ENCODE peak calls at places on chromosomes 4 and X, in six cellular contexts. K, Y, L, C, R and P are unnamed samples.

GRCh38 chrX:131703646-131704045 is 159.8 kb downstream of the OR13H1 start:
- DNase-seq in K (no peak), Y (no peak), L (no peak), C (no peak), R (no peak), P (no peak)

GRCh38 chrX:40012800-40013682 is 84.7 kb downstream of the BCOR start:
- DNase-seq in K (peak; percentile 56), Y (peak; percentile 87), L (peak; percentile 86), C (no peak), R (peak; percentile 64), P (peak; percentile 56)

GRCh38 chrX:40199704-40200103 is 101.9 kb upstream of the BCOR start:
- DNase-seq in K (no peak), Y (no peak), L (no peak), C (no peak), R (no peak), P (no peak)

GRCh38 chr4:35105486-35105885 is 1138.8 kb downstream of the ARAP2 start:
- DNase-seq in K (peak; percentile 51), Y (no peak), L (no peak), C (no peak), R (no peak), P (peak; percentile 42)

GRCh38 chr4:175656615-175657014 is 155.4 kb downstream of the GPM6A start:
- DNase-seq in K (no peak), Y (no peak), L (no peak), C (no peak), R (no peak), P (no peak)

GRCh38 chr4:173281420-173282333 is 52.5 kb downstream of the HMGB2 start:
- DNase-seq in K (no peak), Y (no peak), L (no peak), C (no peak), R (no peak), P (no peak)

GRCh38 chrX:63922221-63922620 is 137.2 kb upstream of the ARHGEF9 start:
- DNase-seq in K (no peak), Y (no peak), L (no peak), C (peak; percentile 59), R (no peak), P (no peak)

GRCh38 chr4:30718021-30718888 is 1.9 kb upstream of the PCDH7 start:
- DNase-seq in K (peak; percentile 72), Y (peak; percentile 19), L (peak; percentile 77), C (no peak), R (no peak), P (no peak)

GRCh38 chr4:120858776-120859175 is 63.8 kb downstream of the PRDM5 start:
- DNase-seq in K (no peak), Y (no peak), L (no peak), C (no peak), R (no peak), P (no peak)

GRCh38 chr4:72909461-72909860 is 160.1 kb downstream of the COX18 start:
- DNase-seq in K (no peak), Y (no peak), L (no peak), C (no peak), R (no peak), P (no peak)

GRCh38 chrX:9604111-9604907 is 139.5 kb downstream of the TBL1X start:
- DNase-seq in K (peak; percentile 86), Y (no peak), L (peak; percentile 80), C (no peak), R (peak; percentile 42), P (no peak)

GRCh38 chr4:884259-884658 is 47.9 kb downstream of the GAK start:
- DNase-seq in K (no peak), Y (no peak), L (no peak), C (no peak), R (no peak), P (no peak)
- H3K36me3 ChIP-seq in K (peaks cover 36% of the 10 kb centered on the region), Y (peaks cover 47% of the 10 kb centered on the region), L (peaks cover 86% of the 10 kb centered on the region), C (peaks cover 46% of the 10 kb centered on the region), R (peaks cover 72% of the 10 kb centered on the region), P (peaks cover 9% of the 10 kb centered on the region)

DNA sequence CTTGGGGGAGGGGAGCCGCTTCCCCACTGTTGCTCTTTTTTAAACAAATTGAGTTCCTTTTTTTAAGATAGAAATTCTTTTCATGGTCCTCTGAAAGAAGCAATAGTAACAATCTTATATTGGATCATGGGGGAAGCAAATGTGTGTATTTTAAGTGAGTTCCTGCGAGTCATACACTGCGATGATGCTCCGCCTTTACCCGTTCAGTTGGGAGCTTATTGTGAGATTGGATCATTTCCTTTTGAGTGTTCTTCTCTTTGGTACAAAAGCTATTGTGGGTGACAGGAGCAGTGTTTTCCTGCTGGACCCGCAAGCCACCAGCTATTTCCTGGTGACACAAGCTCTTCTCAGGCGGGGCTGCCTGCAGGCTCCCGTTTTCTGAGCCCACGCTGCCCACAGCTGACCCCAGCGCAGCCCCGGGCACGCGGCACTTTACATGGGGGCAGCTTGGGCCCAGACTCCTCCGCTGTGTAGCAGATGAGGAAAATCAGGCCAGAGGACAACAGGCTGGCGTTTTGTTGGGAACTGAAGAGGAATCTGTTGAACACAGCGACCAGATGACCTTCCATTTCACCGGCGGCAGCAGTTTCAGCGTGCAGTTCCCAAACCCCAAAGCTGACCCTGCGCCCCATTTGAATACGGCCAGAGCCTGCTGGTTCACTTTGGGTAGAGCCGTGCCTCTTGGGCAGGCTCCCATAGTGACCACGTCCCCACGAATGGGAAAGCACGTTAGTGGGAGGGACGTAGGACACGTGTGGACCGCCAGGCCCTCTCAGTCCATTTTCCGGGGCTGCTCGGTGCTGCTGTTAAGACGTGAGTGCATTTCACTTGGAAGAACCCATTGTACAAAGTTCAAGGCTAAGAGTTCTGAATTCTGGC is 12.2 kb downstream of the TADA2B start:
- DNase-seq in K (no peak), Y (no peak), L (no peak), C (no peak), R (no peak), P (no peak)
- H3K36me3 ChIP-seq in K (peaks cover 23% of the 10 kb centered on the region), Y (peaks cover 21% of the 10 kb centered on the region), L (peaks cover 58% of the 10 kb centered on the region), C (peaks cover 20% of the 10 kb centered on the region), R (peaks cover 38% of the 10 kb centered on the region), P (peaks cover 40% of the 10 kb centered on the region)

GRCh38 chr4:102823464-102823863 is 3.9 kb downstream of the UBE2D3 start:
- DNase-seq in K (no peak), Y (no peak), L (no peak), C (no peak), R (no peak), P (no peak)
- H3K36me3 ChIP-seq in K (no peaks in the 10 kb centered on the region), Y (no peaks in the 10 kb centered on the region), L (no peaks in the 10 kb centered on the region), C (peaks cover 1% of the 10 kb centered on the region), R (no peaks in the 10 kb centered on the region), P (no peaks in the 10 kb centered on the region)

GRCh38 chr4:168362025-168362401 is 43.5 kb upstream of the DDX60 start:
- DNase-seq in K (no peak), Y (no peak), L (no peak), C (no peak), R (no peak), P (no peak)
- H3K36me3 ChIP-seq in K (peaks cover 6% of the 10 kb centered on the region), Y (peaks cover 8% of the 10 kb centered on the region), L (peaks cover 6% of the 10 kb centered on the region), C (peaks cover 4% of the 10 kb centered on the region), R (no peaks in the 10 kb centered on the region), P (peaks cover 6% of the 10 kb centered on the region)

GRCh38 chr4:143517764-143518163 is 4.3 kb downstream of the SMARCA5 start:
- DNase-seq in K (no peak), Y (no peak), L (no peak), C (no peak), R (no peak), P (no peak)
- H3K36me3 ChIP-seq in K (peaks cover 22% of the 10 kb centered on the region), Y (peaks cover 15% of the 10 kb centered on the region), L (peaks cover 37% of the 10 kb centered on the region), C (peaks cover 1% of the 10 kb centered on the region), R (peaks cover 30% of the 10 kb centered on the region), P (peaks cover 3% of the 10 kb centered on the region)

GRCh38 chrX:134623293-134624045 is 34.8 kb downstream of the PLAC1 start:
- DNase-seq in K (no peak), Y (no peak), L (no peak), C (no peak), R (no peak), P (no peak)

GRCh38 chrX:134624046-134624430 is 34.2 kb downstream of the PLAC1 start:
- DNase-seq in K (no peak), Y (no peak), L (no peak), C (no peak), R (no peak), P (no peak)

GRCh38 chrX:134625315-134625718 is 33.0 kb downstream of the PLAC1 start:
- DNase-seq in K (no peak), Y (no peak), L (peak; percentile 65), C (no peak), R (no peak), P (no peak)

GRCh38 chrX:134628663-134629062 is 29.6 kb downstream of the PLAC1 start:
- DNase-seq in K (no peak), Y (no peak), L (no peak), C (no peak), R (no peak), P (no peak)

DNA sequence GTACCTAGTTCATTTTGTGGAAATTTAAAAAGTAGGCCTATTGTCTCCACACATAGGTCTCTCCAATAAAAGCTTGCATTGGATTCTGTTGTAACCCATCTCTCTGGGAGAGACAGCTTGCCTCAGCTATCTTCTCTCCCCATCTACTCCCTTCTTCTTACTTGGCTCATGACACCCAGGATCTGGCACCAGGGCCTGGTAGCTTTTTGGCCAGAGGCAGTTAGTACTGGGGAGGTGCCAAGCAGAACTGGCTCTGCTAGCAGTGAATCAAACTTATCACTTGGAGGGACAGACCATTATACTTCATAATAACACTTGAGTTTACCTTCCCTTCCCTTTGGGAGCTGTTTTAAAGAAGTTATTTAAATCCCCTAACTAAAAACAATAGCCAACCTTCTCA is 31.8 kb downstream of the PLAC1 start:
- DNase-seq in K (peak; percentile 33), Y (no peak), L (peak; percentile 61), C (no peak), R (no peak), P (no peak)
- H3K36me3 ChIP-seq in K (no peaks in the 10 kb centered on the region), Y (no peaks in the 10 kb centered on the region), L (no peaks in the 10 kb centered on the region), C (no peaks in the 10 kb centered on the region), R (no peaks in the 10 kb centered on the region), P (no peaks in the 10 kb centered on the region)

GRCh38 chr4:94558392-94558920 is 106.7 kb downstream of the PDLIM5 start:
- DNase-seq in K (no peak), Y (no peak), L (no peak), C (no peak), R (no peak), P (no peak)
- H3K36me3 ChIP-seq in K (no peaks in the 10 kb centered on the region), Y (no peaks in the 10 kb centered on the region), L (no peaks in the 10 kb centered on the region), C (no peaks in the 10 kb centered on the region), R (no peaks in the 10 kb centered on the region), P (peaks cover 3% of the 10 kb centered on the region)

GRCh38 chr4:184776821-184777220 is 42.9 kb upstream of the CENPU start:
- DNase-seq in K (no peak), Y (no peak), L (no peak), C (no peak), R (no peak), P (no peak)
- H3K36me3 ChIP-seq in K (peaks cover 12% of the 10 kb centered on the region), Y (peaks cover 9% of the 10 kb centered on the region), L (peaks cover 30% of the 10 kb centered on the region), C (no peaks in the 10 kb centered on the region), R (peaks cover 14% of the 10 kb centered on the region), P (peaks cover 20% of the 10 kb centered on the region)

GRCh38 chrX:153966283-153966688 is 5.3 kb downstream of the HCFC1 start:
- DNase-seq in K (peak; percentile 60), Y (no peak), L (peak; percentile 81), C (no peak), R (peak; percentile 72), P (no peak)
- H3K36me3 ChIP-seq in K (peaks cover 11% of the 10 kb centered on the region), Y (peaks cover 7% of the 10 kb centered on the region), L (peaks cover 25% of the 10 kb centered on the region), C (peaks cover 19% of the 10 kb centered on the region), R (peaks cover 24% of the 10 kb centered on the region), P (peaks cover 5% of the 10 kb centered on the region)